ENCODE peak calls at places on chromosome 16, in six cellular contexts. Q is NCI-H524, D is nephron progenitor cell, M is NCI-H1105 treated with DMSO at 0.1 percent for 48 hours, U is kidney tubule cell, H is HTR-8/SVneo. P is an unnamed sample.

GRCh38 chr16:86079185-86079885 is 180.4 kb downstream of the IRF8 start:
- DNase-seq in U (no peak), M (no peak), Q (no peak), H (no peak), D (no peak), P (no peak)

GRCh38 chr16:48497129-48497528 is 111.9 kb upstream of the SIAH1 start:
- DNase-seq in M (no peak), Q (no peak), H (no peak), D (no peak), U (no peak), P (no peak)

GRCh38 chr16:66926171-66926570 is 836 bp upstream of the RRAD start:
- DNase-seq in U (peak), D (no peak), H (no peak), Q (no peak), M (no peak), P (peak)

GRCh38 chr16:72620348-72620747 is 427.6 kb downstream of the ZFHX3 start:
- DNase-seq in Q (no peak), H (no peak), U (no peak), D (no peak), M (no peak), P (no peak)

GRCh38 chr16:28101533-28101890 is 38.0 kb upstream of the GSG1L start:
- DNase-seq in M (no peak), D (no peak), Q (no peak), H (no peak), U (no peak), P (no peak)

GRCh38 chr16:81697886-81698635 is 81.0 kb upstream of the PLCG2 start:
- DNase-seq in M (no peak), H (no peak), U (no peak), D (no peak), Q (no peak), P (peak)

GRCh38 chr16:48491517-48491916 is 106.3 kb upstream of the SIAH1 start:
- DNase-seq in H (no peak), M (no peak), Q (no peak), D (no peak), U (no peak), P (no peak)

GRCh38 chr16:84555418-84556196 is 51.1 kb upstream of the MEAK7 start:
- DNase-seq in D (no peak), H (no peak), Q (peak), M (no peak), U (no peak), P (no peak)

GRCh38 chr16:79658301-79659001 is 57.9 kb upstream of the MAF start:
- DNase-seq in H (peak), U (peak), M (peak), Q (no peak), D (no peak), P (no peak)

GRCh38 chr16:79980650-79981521 is 380.3 kb upstream of the MAF start:
- DNase-seq in Q (no peak), D (no peak), U (peak), H (no peak), M (no peak), P (no peak)

GRCh38 chr16:53945996-53946395 is 242.0 kb downstream of the FTO start:
- DNase-seq in H (no peak), U (peak), Q (peak), M (peak), D (no peak), P (no peak)

GRCh38 chr16:2964416-2965223 is 545 bp downstream of the KREMEN2 start:
- DNase-seq in U (peak), Q (peak), M (peak), H (peak), D (peak), P (peak)

GRCh38 chr16:24035127-24035842 is 199.5 kb downstream of the PRKCB start:
- DNase-seq in M (no peak), Q (no peak), U (no peak), H (no peak), D (no peak), P (no peak)

GRCh38 chr16:67068212-67068753 is 39.3 kb downstream of the CBFB start:
- DNase-seq in M (no peak), D (no peak), Q (no peak), U (no peak), H (no peak), P (no peak)

GRCh38 chr16:88835383-88835782 is 21.4 kb downstream of the GALNS start:
- DNase-seq in M (no peak), Q (no peak), U (no peak), D (no peak), H (no peak), P (no peak)

GRCh38 chr16:82229800-82230619 is 60.0 kb upstream of the MPHOSPH6 start:
- DNase-seq in U (peak), D (peak), M (peak), Q (peak), H (peak), P (peak)

GRCh38 chr16:74984670-74985411 is at the start of gene WDR59:
- DNase-seq in M (peak), D (peak), Q (peak), U (peak), H (peak), P (peak)

GRCh38 chr16:74951206-74951605 is 33.7 kb downstream of the WDR59 start:
- DNase-seq in Q (no peak), U (no peak), M (no peak), H (no peak), D (no peak), P (no peak)

GRCh38 chr16:4979736-4980660 is 21.9 kb downstream of the SEC14L5 start:
- DNase-seq in U (no peak), D (no peak), H (no peak), Q (no peak), M (no peak), P (no peak)

GRCh38 chr16:84656557-84657130 is 8.3 kb downstream of the KLHL36 start:
- DNase-seq in H (no peak), Q (no peak), M (no peak), U (no peak), D (no peak), P (no peak)

GRCh38 chr16:87344931-87345631 is 27.9 kb upstream of the C16orf95 start:
- DNase-seq in M (no peak), D (no peak), H (no peak), U (no peak), Q (peak), P (peak)

GRCh38 chr16:2520784-2521577 is 810 bp downstream of the AMDHD2 start:
- DNase-seq in H (no peak), U (peak), M (no peak), Q (no peak), D (peak), P (peak)

GRCh38 chr16:1707193-1707790 is 1.3 kb downstream of the MAPK8IP3 start:
- DNase-seq in Q (no peak), H (no peak), D (peak), M (no peak), U (peak), P (no peak)

GRCh38 chr16:4987250-4987579 is 29.1 kb downstream of the SEC14L5 start:
- DNase-seq in M (no peak), U (no peak), Q (no peak), H (no peak), D (no peak), P (no peak)

P was measured in heart left ventricle.